ENCODE peak calls at places on chromosome 15, in ten cellular contexts. A is activated B cell treated with CpG ODN at 0.5 μM for 24 hours, S is right atrium auricular region, C is uterus, G is endothelial cell, J is HFFc6, B is AG10803, T is A549, K is lung, P is neural crest cell. M is an unnamed sample.

GRCh38 chr15:82850242-82850591 is 40.8 kb downstream of the WHAMM start:
- DNase-seq in A (no peak), S (peak), C (no peak), G (no peak), J (peak), B (peak), T (no peak), K (no peak), P (no peak), M (no peak)

GRCh38 chr15:73755481-73755880 is 2.3 kb upstream of the INSYN1 start:
- DNase-seq in A (no peak), S (no peak), C (no peak), G (no peak), J (no peak), B (no peak), T (no peak), K (no peak), P (no peak), M (no peak)

GRCh38 chr15:48402778-48403177 is 71.5 kb downstream of the DUT start:
- DNase-seq in A (no peak), S (no peak), C (no peak), G (no peak), J (no peak), B (no peak), T (no peak), K (no peak), P (no peak), M (no peak)

GRCh38 chr15:39854161-39854560 is 65.9 kb downstream of the GPR176 start:
- DNase-seq in A (no peak), S (no peak), C (no peak), G (no peak), J (peak), B (peak), T (no peak), K (no peak), P (no peak), M (no peak)

GRCh38 chr15:90869601-90870353 is 1.4 kb downstream of the FURIN start:
- DNase-seq in A (no peak), S (peak), C (peak), G (peak), J (peak), B (peak), T (peak), K (peak), P (peak), M (no peak)

GRCh38 chr15:75631935-75632334 is 6.4 kb upstream of the SNUPN start:
- DNase-seq in A (no peak), S (no peak), C (no peak), G (no peak), J (no peak), B (no peak), T (no peak), K (no peak), P (no peak), M (no peak)

GRCh38 chr15:26873846-26874245 is 7.0 kb downstream of the GABRA5 start:
- DNase-seq in A (no peak), S (no peak), C (no peak), G (no peak), J (peak), B (peak), T (no peak), K (no peak), P (no peak), M (no peak)

GRCh38 chr15:72856549-72857040 is 73.0 kb upstream of the ADPGK start:
- DNase-seq in A (no peak), S (no peak), C (no peak), G (no peak), J (no peak), B (no peak), T (no peak), K (no peak), P (no peak), M (no peak)

GRCh38 chr15:35657679-35658201 is 111.8 kb upstream of the DPH6 start:
- DNase-seq in A (no peak), S (no peak), C (no peak), G (no peak), J (peak), B (peak), T (no peak), K (no peak), P (no peak), M (no peak)

GRCh38 chr15:27865926-27866325 is 233.2 kb downstream of the OCA2 start:
- DNase-seq in A (no peak), S (no peak), C (no peak), G (no peak), J (no peak), B (no peak), T (no peak), K (no peak), P (no peak), M (no peak)

GRCh38 chr15:90845201-90845949 is 23.0 kb upstream of the FURIN start:
- DNase-seq in A (peak), S (no peak), C (no peak), G (no peak), J (peak), B (peak), T (peak), K (no peak), P (no peak), M (no peak)

GRCh38 chr15:45262906-45263456 is 10.9 kb downstream of the SLC28A2 start:
- DNase-seq in A (no peak), S (no peak), C (no peak), G (no peak), J (no peak), B (no peak), T (no peak), K (no peak), P (no peak), M (no peak)

GRCh38 chr15:77650285-77650684 is 17.6 kb upstream of the LINGO1 start:
- DNase-seq in A (no peak), S (no peak), C (no peak), G (peak), J (no peak), B (no peak), T (peak), K (no peak), P (peak), M (no peak)

GRCh38 chr15:90004252-90004651 is 3.1 kb downstream of the ZNF710 start:
- DNase-seq in A (no peak), S (no peak), C (no peak), G (no peak), J (peak), B (no peak), T (no peak), K (no peak), P (no peak), M (no peak)

GRCh38 chr15:91660174-91660649 is 193.3 kb upstream of the SLCO3A1 start:
- DNase-seq in A (no peak), S (no peak), C (no peak), G (no peak), J (no peak), B (no peak), T (peak), K (no peak), P (no peak), M (no peak)

GRCh38 chr15:40846846-40847224 is 3.0 kb downstream of the SPINT1 start:
- DNase-seq in A (no peak), S (no peak), C (no peak), G (no peak), J (no peak), B (no peak), T (no peak), K (no peak), P (no peak), M (no peak)

GRCh38 chr15:80431635-80432034 is 27.5 kb downstream of the ARNT2 start:
- DNase-seq in A (no peak), S (peak), C (no peak), G (no peak), J (no peak), B (no peak), T (no peak), K (no peak), P (no peak), M (no peak)

GRCh38 chr15:74978503-74978902 is 16.9 kb upstream of the SCAMP5 start:
- DNase-seq in A (no peak), S (no peak), C (no peak), G (no peak), J (no peak), B (peak), T (no peak), K (no peak), P (no peak), M (no peak)

GRCh38 chr15:77538011-77538410 is 94.7 kb downstream of the LINGO1 start:
- DNase-seq in A (peak), S (no peak), C (no peak), G (no peak), J (no peak), B (no peak), T (no peak), K (no peak), P (no peak), M (no peak)

GRCh38 chr15:89680282-89680873 is 1.2 kb upstream of the PLIN1 start:
- DNase-seq in A (no peak), S (peak), C (peak), G (no peak), J (peak), B (peak), T (peak), K (peak), P (no peak), M (no peak)

GRCh38 chr15:46344115-46344749 is 709.4 kb downstream of the SQOR start:
- DNase-seq in A (no peak), S (no peak), C (no peak), G (no peak), J (no peak), B (no peak), T (no peak), K (no peak), P (no peak), M (no peak)

GRCh38 chr15:99121207-99121606 is 16.3 kb downstream of the SYNM start:
- DNase-seq in A (no peak), S (no peak), C (no peak), G (no peak), J (no peak), B (no peak), T (no peak), K (no peak), P (no peak), M (no peak)

GRCh38 chr15:62824111-62824737 is 218.3 kb upstream of the TPM1 start:
- DNase-seq in A (no peak), S (no peak), C (no peak), G (no peak), J (peak), B (peak), T (peak), K (no peak), P (no peak), M (no peak)

GRCh38 chr15:45112592-45113379 is 1.2 kb downstream of the DUOX2 start:
- DNase-seq in A (no peak), S (no peak), C (no peak), G (peak), J (no peak), B (no peak), T (no peak), K (no peak), P (no peak), M (no peak)

GRCh38 chr15:92797168-92798052 is 102.7 kb upstream of the CHD2 start:
- DNase-seq in A (no peak), S (no peak), C (peak), G (peak), J (peak), B (peak), T (peak), K (no peak), P (no peak), M (no peak)

GRCh38 chr15:75136118-75136517 is 65.6 kb upstream of the C15orf39 start:
- DNase-seq in A (no peak), S (no peak), C (no peak), G (no peak), J (no peak), B (no peak), T (no peak), K (no peak), P (no peak), M (no peak)

GRCh38 chr15:81254277-81255265 is 57.9 kb downstream of the IL16 start:
- DNase-seq in A (no peak), S (no peak), C (no peak), G (no peak), J (no peak), B (peak), T (no peak), K (no peak), P (no peak), M (no peak)

GRCh38 chr15:92393287-92393993 is at the start of gene ST8SIA2:
- DNase-seq in A (no peak), S (no peak), C (no peak), G (peak), J (no peak), B (peak), T (peak), K (no peak), P (peak), M (peak)

GRCh38 chr15:64702816-64703631 is 72.4 kb downstream of the RBPMS2 start:
- DNase-seq in A (peak), S (peak), C (peak), G (peak), J (peak), B (peak), T (peak), K (peak), P (peak), M (peak)
- TF ChIP-seq CTCF in A (no peak), S (no peak), C (no peak), G (no peak), J (peak), B (no peak), T (peak), K (no peak), P (no peak), M (no peak)

GRCh38 chr15:70196314-70197291 is 98.9 kb upstream of the TLE3 start:
- DNase-seq in A (peak), S (no peak), C (peak), G (no peak), J (no peak), B (peak), T (no peak), K (peak), P (no peak), M (peak)
- TF ChIP-seq CTCF in A (no peak), S (no peak), C (no peak), G (no peak), J (no peak), B (no peak), T (no peak), K (no peak), P (no peak), M (no peak)

DNA sequence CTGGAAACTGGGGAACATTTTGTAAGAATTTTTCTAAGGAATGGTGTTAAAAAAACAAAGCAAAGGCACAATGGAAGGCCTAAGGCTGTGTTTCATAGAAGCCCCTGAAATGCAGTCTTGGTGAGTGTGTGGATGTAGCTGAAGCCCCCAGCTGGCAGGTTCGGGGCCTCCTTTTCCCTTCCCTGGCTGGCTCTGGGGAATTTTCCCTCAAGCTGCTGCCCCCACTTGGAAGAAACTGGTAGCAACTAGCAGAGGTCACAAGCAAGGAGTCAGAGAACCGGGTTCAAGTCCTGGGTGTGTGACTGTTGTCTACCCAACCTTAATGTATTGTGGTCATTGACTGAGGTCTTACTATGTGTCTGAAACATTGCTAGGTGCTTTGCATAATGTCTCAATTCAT is 85.3 kb upstream of the MYZAP start:
- DNase-seq in A (no peak), S (no peak), C (no peak), G (no peak), J (no peak), B (no peak), T (peak), K (no peak), P (no peak), M (no peak)
- TF ChIP-seq CTCF in A (no peak), S (no peak), C (no peak), G (no peak), J (peak), B (peak), T (peak), K (no peak), P (peak), M (no peak)

GRCh38 chr15:68695061-68695595 is 116.3 kb downstream of the CORO2B start:
- DNase-seq in A (no peak), S (no peak), C (no peak), G (no peak), J (no peak), B (no peak), T (no peak), K (no peak), P (no peak), M (no peak)
- TF ChIP-seq CTCF in A (no peak), S (no peak), C (no peak), G (no peak), J (no peak), B (no peak), T (no peak), K (no peak), P (no peak), M (no peak)

GRCh38 chr15:66963710-66964109 is 101.7 kb upstream of the SMAD3 start:
- DNase-seq in A (no peak), S (no peak), C (no peak), G (no peak), J (no peak), B (no peak), T (no peak), K (no peak), P (no peak), M (no peak)

GRCh38 chr15:66965201-66965900 is 100.1 kb upstream of the SMAD3 start:
- DNase-seq in A (no peak), S (no peak), C (no peak), G (no peak), J (no peak), B (no peak), T (no peak), K (no peak), P (no peak), M (no peak)

GRCh38 chr15:66964111-66964738 is 101.2 kb upstream of the SMAD3 start:
- DNase-seq in A (no peak), S (no peak), C (no peak), G (no peak), J (no peak), B (no peak), T (no peak), K (no peak), P (no peak), M (no peak)

GRCh38 chr15:66964791-66965190 is 100.6 kb upstream of the SMAD3 start:
- DNase-seq in A (no peak), S (no peak), C (no peak), G (no peak), J (no peak), B (no peak), T (no peak), K (no peak), P (no peak), M (no peak)

GRCh38 chr15:66966256-66966655 is 99.1 kb upstream of the SMAD3 start:
- DNase-seq in A (no peak), S (no peak), C (no peak), G (no peak), J (no peak), B (no peak), T (no peak), K (no peak), P (no peak), M (no peak)
- TF ChIP-seq CTCF in A (no peak), S (peak), C (peak), G (peak), J (peak), B (no peak), T (peak), K (no peak), P (peak), M (peak)

GRCh38 chr15:52397118-52397517 is 101.5 kb upstream of the MYO5C start:
- DNase-seq in A (no peak), S (no peak), C (no peak), G (no peak), J (no peak), B (no peak), T (no peak), K (no peak), P (no peak), M (no peak)
- TF ChIP-seq CTCF in A (no peak), S (no peak), C (no peak), G (no peak), J (no peak), B (no peak), T (no peak), K (no peak), P (no peak), M (no peak)

M was measured in mesothelial cell of epicardium.